ENCODE peak calls at places on chromosomes 1 and 21, in eight cellular contexts. E is heart left ventricle; Y is colonic mucosa; Z is upper lobe of right lung; C is spleen; M is CD4-positive, alpha-beta T cell; A is transverse colon; V is CD8-positive, alpha-beta T cell. W is an unnamed sample. For H3K9me3, the result is how much of the 10 kb centered on the place peaks cover.

GRCh38 chr1:219342836-219343235 is 169.2 kb downstream of the LYPLAL1 start:
- DNase-seq in E (no peak), Y (no peak), Z (no peak), C (no peak), M (no peak), A (no peak), V (no peak), W (no peak)

GRCh38 chr1:66943361-66943969 is 18.7 kb downstream of the MIER1 start:
- DNase-seq in E (no peak), Y (no peak), Z (no peak), C (no peak), M (no peak), A (no peak), V (no peak), W (no peak)

GRCh38 chr21:44547656-44548331 is 3.5 kb downstream of the KRTAP10-2 start:
- DNase-seq in E (no peak), Y (no peak), Z (peak), C (peak), M (peak), A (no peak), V (peak), W (no peak)

GRCh38 chr1:200337831-200338230 is 72.0 kb downstream of the ZNF281 start:
- DNase-seq in E (no peak), Y (no peak), Z (no peak), C (no peak), M (no peak), A (no peak), V (no peak), W (no peak)

GRCh38 chr1:217311766-217312165 is 319.1 kb downstream of the GPATCH2 start:
- DNase-seq in E (no peak), Y (no peak), Z (no peak), C (no peak), M (no peak), A (no peak), V (no peak), W (no peak)

GRCh38 chr1:29689372-29690030 is 453.2 kb downstream of the PTPRU start:
- DNase-seq in E (no peak), Y (no peak), Z (peak), C (no peak), M (no peak), A (no peak), V (no peak), W (no peak)

GRCh38 chr1:15939181-15940109 is 36.5 kb downstream of the ZBTB17 start:
- DNase-seq in E (no peak), Y (no peak), Z (no peak), C (no peak), M (no peak), A (peak), V (no peak), W (no peak)

GRCh38 chr1:53835491-53835890 is 2.6 kb downstream of the NDC1 start:
- DNase-seq in E (no peak), Y (no peak), Z (no peak), C (no peak), M (no peak), A (no peak), V (no peak), W (no peak)

GRCh38 chr1:217535601-217536377 is 95.1 kb downstream of the GPATCH2 start:
- DNase-seq in E (no peak), Y (no peak), Z (no peak), C (no peak), M (no peak), A (no peak), V (no peak), W (no peak)

GRCh38 chr1:54980528-54981241 is at the start of gene TMEM61:
- DNase-seq in E (no peak), Y (peak), Z (peak), C (no peak), M (no peak), A (peak), V (no peak), W (no peak)

GRCh38 chr1:101167891-101168290 is 68.9 kb upstream of the S1PR1 start:
- DNase-seq in E (no peak), Y (no peak), Z (no peak), C (no peak), M (no peak), A (no peak), V (no peak), W (no peak)

GRCh38 chr1:33680281-33680840 is 183.5 kb upstream of the HMGB4 start:
- DNase-seq in E (no peak), Y (no peak), Z (no peak), C (no peak), M (no peak), A (no peak), V (no peak), W (no peak)

GRCh38 chr1:215845224-215845902 is 278.3 kb downstream of the KCTD3 start:
- DNase-seq in E (no peak), Y (no peak), Z (no peak), C (no peak), M (no peak), A (no peak), V (no peak), W (no peak)

GRCh38 chr21:26153758-26154157 is 16.8 kb downstream of the APP start:
- DNase-seq in E (no peak), Y (no peak), Z (no peak), C (no peak), M (no peak), A (no peak), V (no peak), W (no peak)

GRCh38 chr1:6688757-6689156 is 12.9 kb downstream of the DNAJC11 start:
- DNase-seq in E (no peak), Y (no peak), Z (no peak), C (no peak), M (no peak), A (no peak), V (no peak), W (no peak)

GRCh38 chr1:245094954-245095353 is 59.8 kb upstream of the KIF26B start:
- DNase-seq in E (no peak), Y (no peak), Z (no peak), C (no peak), M (no peak), A (no peak), V (no peak), W (no peak)

GRCh38 chr1:37325010-37325409 is 149.4 kb upstream of the ZC3H12A start:
- DNase-seq in E (no peak), Y (no peak), Z (no peak), C (no peak), M (no peak), A (no peak), V (no peak), W (no peak)

GRCh38 chr1:108511764-108512163 is 48.1 kb upstream of the EEIG2 start:
- DNase-seq in E (no peak), Y (no peak), Z (no peak), C (no peak), M (no peak), A (no peak), V (no peak), W (no peak)

GRCh38 chr1:22248746-22249145 is 105.8 kb upstream of the WNT4 start:
- DNase-seq in E (no peak), Y (no peak), Z (no peak), C (no peak), M (no peak), A (no peak), V (no peak), W (no peak)

GRCh38 chr21:7951854-7952519 is 2569.4 kb upstream of the TPTE start:
- DNase-seq in E (no peak), Y (no peak), Z (no peak), C (no peak), M (no peak), A (no peak), V (no peak), W (no peak)
- H3K9me3 ChIP-seq in E (half or more), Y (under half), Z (half or more), C (under half), M (half or more), A (half or more), V (half or more), W (half or more)

DNA sequence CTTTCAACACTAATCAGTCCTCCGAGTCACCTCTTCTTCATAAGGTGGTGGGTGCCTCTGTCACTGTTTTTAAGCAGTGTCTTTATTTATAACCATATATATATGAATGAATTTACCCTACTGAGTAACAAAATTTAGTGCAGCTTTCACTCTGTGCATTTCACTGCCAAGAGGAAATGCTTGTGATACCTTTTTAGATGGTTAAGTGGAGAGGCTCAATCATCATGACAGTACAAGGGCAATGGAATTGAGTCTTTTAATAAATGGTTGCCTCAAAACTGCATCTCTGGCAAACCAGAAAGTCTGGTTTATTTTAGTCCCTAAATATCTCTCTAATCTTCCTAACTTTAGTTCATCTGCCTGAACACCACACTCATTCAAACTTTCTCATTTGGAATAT is 1920.1 kb downstream of the MRPL39 start:
- DNase-seq in E (no peak), Y (no peak), Z (no peak), C (no peak), M (no peak), A (no peak), V (no peak), W (no peak)
- H3K9me3 ChIP-seq in E (under half), Y (under half), Z (under half), C (under half), M (under half), A (under half), V (under half), W (under half)

GRCh38 chr1:51328279-51328678 is 2.1 kb downstream of the TTC39A start:
- DNase-seq in E (no peak), Y (no peak), Z (no peak), C (no peak), M (no peak), A (no peak), V (no peak), W (no peak)

GRCh38 chr1:51327386-51327785 is 3.0 kb downstream of the TTC39A start:
- DNase-seq in E (no peak), Y (no peak), Z (no peak), C (no peak), M (no peak), A (no peak), V (no peak), W (no peak)

GRCh38 chr1:51325391-51325790 is 5.0 kb downstream of the TTC39A start:
- DNase-seq in E (no peak), Y (no peak), Z (no peak), C (no peak), M (no peak), A (no peak), V (no peak), W (no peak)

GRCh38 chr1:51325878-51326755 is 4.2 kb downstream of the TTC39A start:
- DNase-seq in E (no peak), Y (no peak), Z (no peak), C (no peak), M (no peak), A (no peak), V (no peak), W (no peak)

DNA sequence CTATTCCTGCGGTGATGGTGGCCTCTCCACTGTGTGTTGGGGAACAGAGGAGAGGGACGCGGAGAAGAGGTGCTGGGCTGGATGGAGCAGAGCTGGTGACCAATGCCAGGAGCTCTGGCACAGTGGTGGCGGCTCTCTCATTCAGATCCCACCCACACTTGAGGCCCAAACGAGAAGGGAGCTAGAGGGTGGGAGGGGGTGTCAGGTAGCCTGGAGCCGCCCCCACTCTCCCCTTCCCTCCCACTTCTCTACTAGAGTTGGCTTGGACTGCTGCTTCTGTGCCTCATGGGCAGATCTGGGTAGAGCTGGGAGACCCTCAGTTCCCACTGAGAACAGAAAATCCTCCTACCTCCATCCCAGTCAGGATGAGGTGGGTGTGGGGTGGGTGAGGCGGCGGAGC is 3.5 kb downstream of the TTC39A start:
- DNase-seq in E (no peak), Y (no peak), Z (no peak), C (no peak), M (no peak), A (no peak), V (no peak), W (no peak)
- H3K9me3 ChIP-seq in E (under half), Y (under half), Z (under half), C (under half), M (under half), A (under half), V (under half), W (under half)

DNA sequence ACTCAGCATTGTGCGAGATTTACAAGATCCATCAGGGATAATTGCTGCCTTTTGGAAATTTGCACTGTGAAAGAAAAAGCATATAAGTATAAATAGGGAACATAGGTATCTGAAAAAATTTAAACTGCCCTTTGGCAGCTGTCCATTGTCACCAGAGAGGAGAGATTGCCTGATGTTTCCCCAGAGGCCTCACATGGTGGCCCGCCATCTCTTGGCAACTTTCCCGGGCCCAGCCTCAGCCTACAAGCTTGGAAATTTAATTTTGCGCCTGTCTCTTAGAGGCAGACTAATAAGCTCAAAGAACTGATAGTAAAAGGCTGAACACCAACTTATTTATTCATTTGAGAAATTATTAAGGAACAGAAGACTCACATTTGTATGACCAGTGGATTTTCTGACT is 120.8 kb downstream of the MAP3K21 start:
- DNase-seq in E (peak), Y (no peak), Z (no peak), C (no peak), M (no peak), A (no peak), V (no peak), W (no peak)
- H3K9me3 ChIP-seq in E (under half), Y (under half), Z (under half), C (under half), M (under half), A (under half), V (under half), W (under half)

GRCh38 chr1:2955652-2956051 is 65.6 kb upstream of the ACTRT2 start:
- DNase-seq in E (no peak), Y (no peak), Z (no peak), C (peak), M (no peak), A (no peak), V (no peak), W (no peak)
- H3K9me3 ChIP-seq in E (under half), Y (under half), Z (under half), C (half or more), M (under half), A (under half), V (under half), W (under half)

GRCh38 chr1:40462956-40463590 is 12.8 kb downstream of the ZFP69B start:
- DNase-seq in E (no peak), Y (no peak), Z (no peak), C (no peak), M (no peak), A (no peak), V (no peak), W (no peak)
- H3K9me3 ChIP-seq in E (half or more), Y (under half), Z (half or more), C (half or more), M (half or more), A (half or more), V (half or more), W (under half)

GRCh38 chr1:235821361-235821981 is 45.2 kb downstream of the LYST start:
- DNase-seq in E (no peak), Y (no peak), Z (no peak), C (no peak), M (no peak), A (no peak), V (no peak), W (no peak)

GRCh38 chr1:235822685-235823084 is 44.0 kb downstream of the LYST start:
- DNase-seq in E (no peak), Y (no peak), Z (no peak), C (no peak), M (no peak), A (no peak), V (no peak), W (no peak)

GRCh38 chr1:235817101-235817725 is 49.5 kb downstream of the LYST start:
- DNase-seq in E (no peak), Y (no peak), Z (no peak), C (no peak), M (no peak), A (no peak), V (no peak), W (no peak)

GRCh38 chr1:235820059-235820458 is 46.6 kb downstream of the LYST start:
- DNase-seq in E (no peak), Y (no peak), Z (no peak), C (no peak), M (no peak), A (no peak), V (no peak), W (no peak)

GRCh38 chr1:235818632-235819136 is 48.0 kb downstream of the LYST start:
- DNase-seq in E (no peak), Y (no peak), Z (no peak), C (no peak), M (no peak), A (no peak), V (no peak), W (no peak)
- H3K9me3 ChIP-seq in E (under half), Y (under half), Z (under half), C (under half), M (under half), A (under half), V (under half), W (under half)

GRCh38 chr1:2874207-2875165 is 73.0 kb upstream of the TTC34 start:
- DNase-seq in E (no peak), Y (no peak), Z (no peak), C (no peak), M (no peak), A (no peak), V (no peak), W (no peak)
- H3K9me3 ChIP-seq in E (under half), Y (under half), Z (under half), C (under half), M (under half), A (under half), V (under half), W (under half)